ENCODE peak calls at places on chromosomes 12 and 14, in eight cellular contexts. P is retinal pigment epithelial cell; I is lower lobe of right lung; B is B cell; Z is lower leg skin; U is CD8-positive, alpha-beta T cell; H is cardiac fibroblast; V is thyroid gland. A is an unnamed sample.

GRCh38 chr12:55720071-55720564 is at the start of gene RDH5:
- DNase-seq in P (no peak), V (no peak), I (no peak), Z (no peak), U (no peak), B (no peak), H (peak), A (no peak)

GRCh38 chr12:131701705-131702572 is 9.0 kb upstream of the SFSWAP start:
- DNase-seq in H (no peak), U (no peak), P (no peak), V (no peak), I (no peak), B (no peak), Z (no peak), A (no peak)

GRCh38 chr14:104856157-104856868 is 8.8 kb upstream of the CEP170B start:
- DNase-seq in Z (no peak), U (no peak), V (no peak), H (no peak), B (no peak), I (no peak), P (no peak), A (no peak)

GRCh38 chr14:104873380-104874055 is 8.4 kb downstream of the CEP170B start:
- DNase-seq in U (no peak), B (no peak), P (no peak), Z (no peak), H (no peak), V (no peak), I (no peak), A (no peak)

GRCh38 chr14:51386411-51386810 is 146.4 kb downstream of the TMX1 start:
- DNase-seq in Z (no peak), H (no peak), V (no peak), B (no peak), I (no peak), P (no peak), U (no peak), A (no peak)

GRCh38 chr14:102473559-102473958 is 36.0 kb downstream of the ANKRD9 start:
- DNase-seq in V (no peak), U (no peak), H (no peak), Z (no peak), I (no peak), B (no peak), P (no peak), A (no peak)

GRCh38 chr14:62662811-62663477 is 382.3 kb downstream of the KCNH5 start:
- DNase-seq in U (no peak), I (no peak), P (peak), B (no peak), Z (no peak), V (no peak), H (no peak), A (no peak)

GRCh38 chr12:271165-271564 is 8.5 kb upstream of the SLC6A13 start:
- DNase-seq in V (no peak), I (no peak), B (no peak), Z (no peak), H (no peak), U (no peak), P (no peak), A (no peak)

GRCh38 chr14:82999802-83000201 is 1466.1 kb upstream of the SEL1L start:
- DNase-seq in B (no peak), H (no peak), U (no peak), P (no peak), V (no peak), Z (no peak), I (no peak), A (no peak)

GRCh38 chr14:85590784-85591183 is 60.8 kb downstream of the FLRT2 start:
- DNase-seq in V (no peak), I (no peak), H (no peak), P (no peak), B (no peak), U (no peak), Z (no peak), A (no peak)

GRCh38 chr12:67433393-67434175 is 164.4 kb downstream of the CAND1 start:
- DNase-seq in U (no peak), V (no peak), I (no peak), P (peak), Z (no peak), H (no peak), B (no peak), A (no peak)

GRCh38 chr12:99505805-99506204 is 141.7 kb upstream of the GARIN6 start:
- DNase-seq in U (no peak), P (no peak), I (no peak), V (no peak), H (no peak), B (no peak), Z (no peak), A (no peak)

GRCh38 chr14:102095871-102096568 is 9.2 kb upstream of the HSP90AA1 start:
- DNase-seq in P (no peak), B (no peak), V (no peak), I (no peak), Z (no peak), U (no peak), H (peak), A (no peak)

GRCh38 chr12:33752854-33753253 is 269.4 kb upstream of the ALG10 start:
- DNase-seq in H (no peak), I (no peak), B (no peak), V (no peak), Z (no peak), U (no peak), P (no peak), A (no peak)

GRCh38 chr12:89826468-89826867 is 117.8 kb upstream of the ATP2B1 start:
- DNase-seq in P (no peak), H (no peak), B (no peak), I (no peak), V (no peak), U (no peak), Z (no peak), A (no peak)

GRCh38 chr14:103267226-103267625 is 66.8 kb upstream of the EIF5 start:
- DNase-seq in V (no peak), U (no peak), H (no peak), Z (no peak), P (no peak), I (no peak), B (no peak), A (no peak)

GRCh38 chr14:42214981-42215491 is 608.4 kb downstream of the LRFN5 start:
- DNase-seq in U (no peak), I (no peak), H (peak), V (no peak), Z (peak), P (peak), B (no peak), A (no peak)

GRCh38 chr12:117497407-117497806 is 136.0 kb upstream of the NOS1 start:
- DNase-seq in I (no peak), H (no peak), P (no peak), Z (no peak), V (peak), U (no peak), B (no peak), A (no peak)

GRCh38 chr12:68319988-68320623 is 12.1 kb downstream of the MDM1 start:
- DNase-seq in P (no peak), V (no peak), U (no peak), I (no peak), Z (no peak), B (no peak), H (peak), A (no peak)

GRCh38 chr14:94100847-94101246 is 9.7 kb upstream of the IFI27 start:
- DNase-seq in Z (peak), H (peak), V (no peak), B (no peak), P (no peak), I (no peak), U (no peak), A (no peak)

GRCh38 chr14:96894966-96895365 is 97.8 kb downstream of the VRK1 start:
- DNase-seq in P (no peak), V (no peak), H (no peak), I (no peak), B (no peak), U (no peak), Z (no peak), A (no peak)

GRCh38 chr14:44404021-44404420 is 103.1 kb downstream of the FSCB start:
- DNase-seq in U (no peak), P (peak), Z (no peak), B (no peak), V (peak), H (peak), I (no peak), A (no peak)

GRCh38 chr12:45232146-45232731 is 16.3 kb downstream of the ANO6 start:
- DNase-seq in Z (no peak), I (no peak), U (no peak), P (no peak), H (no peak), B (no peak), V (no peak), A (no peak)

GRCh38 chr12:20220339-20220738 is 148.0 kb upstream of the PDE3A start:
- DNase-seq in U (no peak), V (no peak), Z (no peak), B (no peak), I (no peak), P (no peak), H (peak), A (no peak)

GRCh38 chr12:106282457-106283097 is 20.0 kb upstream of the TCP11L2 start:
- DNase-seq in Z (peak), H (peak), P (no peak), U (peak), V (peak), B (peak), I (peak), A (no peak)

GRCh38 chr12:71958993-71959588 is 20.4 kb downstream of the TPH2 start:
- DNase-seq in Z (no peak), U (no peak), B (no peak), I (no peak), H (peak), V (no peak), P (no peak), A (no peak)

GRCh38 chr12:55693323-55694187 is 14.1 kb downstream of the ITGA7 start:
- DNase-seq in U (no peak), H (no peak), P (no peak), V (peak), B (peak), Z (no peak), I (no peak), A (no peak)

DNA sequence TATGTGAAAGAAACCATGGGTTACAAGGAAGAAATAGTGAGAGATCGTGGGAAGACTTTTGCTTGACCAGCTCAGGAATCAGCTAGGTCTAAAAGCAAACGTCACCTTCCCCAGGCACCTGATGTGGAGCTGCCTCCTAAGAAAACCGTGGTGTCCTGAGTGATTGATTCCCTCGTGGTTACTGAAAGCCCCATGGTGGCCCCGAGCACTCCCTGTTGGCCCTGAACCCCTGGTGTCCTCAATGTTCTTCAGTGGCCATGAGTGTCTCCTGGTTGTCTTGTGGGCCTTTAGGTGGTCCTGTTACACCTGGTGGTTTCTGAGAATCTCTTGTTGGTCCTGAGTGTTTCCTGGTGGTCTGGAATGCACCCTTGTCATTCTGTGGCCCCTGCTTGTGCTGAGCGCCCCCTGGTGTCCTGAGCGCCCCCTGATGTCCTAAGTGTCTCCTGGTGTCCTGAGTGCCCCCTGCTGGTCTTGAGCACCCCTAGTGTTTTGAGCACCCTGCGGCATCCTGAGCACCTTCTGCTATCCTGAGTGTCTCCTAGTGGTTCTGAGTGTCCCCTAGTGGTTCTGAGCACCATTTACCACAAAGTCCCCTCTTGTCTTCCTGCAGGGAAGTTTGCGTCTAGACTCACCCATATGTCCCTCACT is 518.7 kb downstream of the TMEM121 start:
- DNase-seq in B (peak), I (peak), Z (no peak), V (peak), U (peak), P (no peak), H (no peak), A (no peak)
- TF ChIP-seq CTCF in B (peak), I (peak), Z (no peak), V (peak), U (peak), P (no peak), H (peak), A (no peak)

GRCh38 chr14:36398463-36399291 is 78.2 kb upstream of the MBIP start:
- DNase-seq in U (no peak), P (no peak), V (no peak), I (no peak), Z (no peak), H (no peak), B (no peak), A (no peak)
- TF ChIP-seq CTCF in U (no peak), P (no peak), V (no peak), I (no peak), Z (no peak), H (no peak), B (no peak), A (no peak)

GRCh38 chr14:35383569-35384385 is 20.8 kb downstream of the NFKBIA start:
- DNase-seq in B (no peak), V (no peak), Z (no peak), I (no peak), H (no peak), P (no peak), U (no peak), A (no peak)

GRCh38 chr14:35386673-35387125 is 17.9 kb downstream of the NFKBIA start:
- DNase-seq in P (peak), I (no peak), Z (no peak), B (no peak), V (peak), U (no peak), H (no peak), A (no peak)

GRCh38 chr14:35387209-35387608 is 17.3 kb downstream of the NFKBIA start:
- DNase-seq in Z (no peak), B (no peak), P (no peak), V (no peak), I (no peak), H (no peak), U (no peak), A (no peak)

GRCh38 chr14:35384386-35385041 is 20.0 kb downstream of the NFKBIA start:
- DNase-seq in P (peak), Z (no peak), U (no peak), H (peak), B (no peak), V (peak), I (no peak), A (no peak)

DNA sequence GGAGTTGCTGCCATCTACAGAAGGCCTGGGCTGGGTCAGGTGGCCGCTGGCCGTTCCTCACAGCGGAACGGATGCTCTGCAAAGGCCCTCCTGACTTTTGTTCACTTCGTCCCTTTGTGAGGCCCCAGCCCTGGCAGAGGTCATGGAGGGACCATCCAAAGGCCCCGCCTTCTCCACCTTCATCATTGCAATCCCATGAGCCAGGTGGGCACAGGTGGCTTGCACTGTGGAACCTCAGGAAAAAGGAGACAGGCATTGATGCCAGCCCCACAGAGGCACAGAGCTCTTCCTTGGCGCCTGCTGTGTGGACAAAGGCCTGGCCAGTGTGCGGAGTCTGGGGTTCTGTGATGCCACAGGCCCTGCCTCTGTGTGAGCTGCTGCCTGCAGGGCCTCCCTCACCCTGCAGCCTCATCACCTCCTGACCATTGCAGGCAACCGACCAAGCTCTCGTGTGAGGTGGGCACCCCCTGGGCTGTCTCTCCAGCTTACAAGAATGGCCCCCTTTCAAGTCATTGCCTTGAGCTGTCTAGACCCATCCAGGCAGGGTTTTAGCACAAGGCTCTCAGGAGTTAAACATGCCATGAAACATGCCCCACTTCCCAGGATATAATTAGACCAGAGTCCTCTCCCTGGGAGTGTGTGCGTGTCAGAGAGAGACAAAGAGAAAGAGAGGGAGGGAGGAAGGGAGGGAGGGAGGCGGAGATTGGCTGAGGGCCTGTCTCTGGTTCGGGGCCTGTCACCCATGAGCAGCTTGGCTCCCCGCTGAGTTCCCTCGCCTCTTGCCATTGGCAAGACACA is 19.3 kb downstream of the NFKBIA start:
- DNase-seq in I (no peak), H (peak), U (no peak), B (no peak), Z (peak), P (peak), V (peak), A (no peak)
- TF ChIP-seq CTCF in I (no peak), H (no peak), U (no peak), B (no peak), Z (no peak), P (no peak), V (no peak), A (no peak)

GRCh38 chr14:65214741-65215140 is 112.4 kb upstream of the MAX start:
- DNase-seq in V (no peak), Z (no peak), H (peak), I (no peak), U (no peak), B (no peak), P (no peak), A (no peak)
- TF ChIP-seq CTCF in V (no peak), Z (no peak), H (no peak), I (no peak), U (no peak), B (no peak), P (no peak), A (no peak)